ENCODE peak calls at places on chromosome 15, in four cellular contexts. X, E, L and B are unnamed samples.

GRCh38 chr15:82143390-82144047 is 97.7 kb upstream of the MEX3B start:
- DNase-seq in X (no peak), L (no peak), E (no peak), B (peak)

GRCh38 chr15:87287156-87287555 is 969.4 kb downstream of the NTRK3 start:
- DNase-seq in L (no peak), E (no peak), X (no peak), B (no peak)

GRCh38 chr15:98789020-98789419 is 140.7 kb downstream of the IGF1R start:
- DNase-seq in X (no peak), E (no peak), L (no peak), B (no peak)

GRCh38 chr15:85764649-85765277 is 30.0 kb downstream of the KLHL25 start:
- DNase-seq in X (no peak), L (no peak), E (no peak), B (no peak)

GRCh38 chr15:45205192-45205591 is 17.4 kb upstream of the SHF start:
- DNase-seq in L (no peak), E (peak), X (peak), B (peak)

GRCh38 chr15:40338921-40339620 is 1.7 kb downstream of the CCDC9B start:
- DNase-seq in X (peak), L (no peak), E (no peak), B (no peak)

GRCh38 chr15:90114451-90114901 is 12.2 kb upstream of the IDH2 start:
- DNase-seq in E (no peak), L (no peak), X (no peak), B (peak)

GRCh38 chr15:40754574-40754882 is 526 bp downstream of the RMDN3 start:
- DNase-seq in X (no peak), L (no peak), E (no peak), B (no peak)

GRCh38 chr15:94403246-94403824 is 172.0 kb downstream of the MCTP2 start:
- DNase-seq in L (no peak), X (no peak), E (no peak), B (no peak)

GRCh38 chr15:55743615-55743978 is 645 bp upstream of the PRTG start:
- DNase-seq in L (no peak), X (no peak), E (no peak), B (no peak)

GRCh38 chr15:81068516-81068915 is 65.6 kb upstream of the CFAP161 start:
- DNase-seq in L (no peak), E (no peak), X (no peak), B (no peak)
- TF ChIP-seq GABPA in L (no peak), E (no peak), X (no peak), B (no peak)

DNA sequence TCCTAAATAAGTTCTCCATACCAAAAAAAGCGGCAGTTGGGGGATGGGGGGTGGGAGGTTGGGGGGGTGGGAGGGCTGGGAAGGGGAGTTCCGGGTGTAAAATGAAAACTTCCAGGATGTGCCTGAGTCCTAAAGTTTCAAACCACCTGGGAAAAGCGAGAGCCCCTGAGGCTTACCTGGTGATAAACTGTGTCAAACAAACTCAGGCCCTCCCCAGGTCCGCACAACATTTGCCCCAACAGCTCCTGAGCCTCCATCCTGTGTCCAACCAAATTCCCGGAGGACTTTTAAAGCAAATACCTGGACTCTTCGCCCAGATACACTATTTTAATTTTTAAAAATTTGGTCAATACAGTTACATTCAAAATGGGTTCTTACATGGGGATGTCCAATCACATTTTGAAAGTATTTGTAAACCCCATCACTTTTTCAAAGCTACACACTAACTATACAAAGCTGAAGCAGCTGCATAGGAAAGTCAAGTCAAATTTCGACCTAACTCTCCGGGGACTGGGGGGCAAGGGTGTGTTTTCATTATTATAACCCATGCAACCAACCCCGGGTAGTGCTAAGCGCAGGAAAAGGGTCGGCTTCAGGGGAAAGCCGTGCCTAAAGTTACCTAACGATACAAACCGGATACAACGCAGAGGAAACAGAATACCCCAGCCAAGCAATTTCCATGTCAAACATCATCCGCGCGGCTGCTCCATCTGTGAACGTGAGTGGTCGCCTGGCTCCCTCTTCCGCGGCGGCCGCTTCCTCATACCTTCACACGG is 680 bp upstream of the FOXB1 start:
- DNase-seq in X (no peak), L (no peak), E (no peak), B (no peak)
- TF ChIP-seq EZH2 in X (no peak), L (no peak), E (no peak), B (no peak)

GRCh38 chr15:78054971-78055370 is 22.5 kb downstream of the TBC1D2B start:
- DNase-seq in X (no peak), L (no peak), E (no peak), B (no peak)

GRCh38 chr15:78057803-78058202 is 19.7 kb downstream of the TBC1D2B start:
- DNase-seq in E (no peak), X (no peak), L (no peak), B (no peak)

GRCh38 chr15:78054518-78054917 is 23.0 kb downstream of the TBC1D2B start:
- DNase-seq in X (no peak), L (no peak), E (no peak), B (no peak)

GRCh38 chr15:78056714-78057269 is 20.7 kb downstream of the TBC1D2B start:
- DNase-seq in L (no peak), X (no peak), E (no peak), B (no peak)

GRCh38 chr15:78055923-78056713 is 21.4 kb downstream of the TBC1D2B start:
- DNase-seq in L (no peak), E (no peak), X (peak), B (no peak)
- TF ChIP-seq GABPA in L (no peak), E (no peak), X (no peak), B (no peak)

GRCh38 chr15:80834402-80834801 is 55.2 kb downstream of the CEMIP start:
- DNase-seq in E (no peak), X (no peak), L (no peak), B (no peak)
- TF ChIP-seq EZH2 in E (no peak), X (no peak), L (no peak), B (no peak)

GRCh38 chr15:48796930-48797329 is 13.9 kb downstream of the CEP152 start:
- DNase-seq in X (no peak), L (no peak), E (peak), B (no peak)
- TF ChIP-seq GABPA in X (no peak), L (no peak), E (no peak), B (no peak)

DNA sequence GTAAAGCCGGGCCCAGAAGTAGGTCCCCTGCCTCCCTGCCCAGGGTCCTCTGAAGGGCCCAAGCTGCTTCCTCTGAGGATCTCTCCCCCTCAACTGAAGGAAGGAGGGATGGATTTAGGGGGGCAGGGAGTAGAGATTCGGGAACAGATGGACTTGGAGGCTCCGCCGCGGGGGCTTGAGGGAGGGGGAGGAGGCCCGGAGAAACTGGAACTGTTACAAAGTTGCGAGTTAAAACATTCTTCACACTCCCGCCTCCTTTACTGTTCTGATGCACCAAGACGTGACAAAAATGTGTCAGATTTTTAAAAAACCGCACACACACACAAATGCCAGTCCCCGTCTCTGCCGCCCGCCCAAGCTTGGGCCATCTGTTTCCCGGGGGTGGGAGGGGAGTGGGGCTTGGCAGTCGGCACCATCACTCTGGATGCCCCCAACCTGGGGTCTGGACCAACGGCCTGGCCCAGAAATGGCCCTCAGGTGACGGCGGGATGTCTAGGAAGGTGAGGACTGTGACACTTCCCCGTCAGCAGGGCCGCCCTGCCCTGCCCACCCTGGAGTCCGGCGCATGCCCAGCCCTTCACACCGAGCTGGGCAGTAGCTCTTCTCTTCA is 25.0 kb upstream of the LINGO1 start:
- DNase-seq in X (no peak), L (no peak), E (no peak), B (no peak)
- TF ChIP-seq EZH2 in X (no peak), L (no peak), E (no peak), B (no peak)

GRCh38 chr15:73822998-73823397 is 50.4 kb upstream of the TBC1D21 start:
- DNase-seq in X (no peak), E (no peak), L (no peak), B (no peak)
- TF ChIP-seq GABPA in X (no peak), E (no peak), L (no peak), B (peak)

GRCh38 chr15:42085236-42085605 is 9.1 kb downstream of the PLA2G4D start:
- DNase-seq in L (no peak), E (no peak), X (no peak), B (no peak)
- TF ChIP-seq EZH2 in L (no peak), E (no peak), X (no peak), B (no peak)

GRCh38 chr15:42282926-42283325 is 9.7 kb upstream of the TMEM87A start:
- DNase-seq in X (no peak), E (no peak), L (no peak), B (no peak)

GRCh38 chr15:42284551-42284950 is 11.3 kb upstream of the TMEM87A start:
- DNase-seq in L (no peak), X (no peak), E (no peak), B (no peak)

GRCh38 chr15:42283671-42284070 is 10.4 kb upstream of the TMEM87A start:
- DNase-seq in X (no peak), L (no peak), E (no peak), B (no peak)

GRCh38 chr15:42285042-42285441 is 11.8 kb upstream of the TMEM87A start:
- DNase-seq in E (no peak), X (no peak), L (no peak), B (no peak)

GRCh38 chr15:42282344-42282743 is 9.1 kb upstream of the TMEM87A start:
- DNase-seq in L (no peak), E (no peak), X (no peak), B (no peak)
- TF ChIP-seq GABPA in L (no peak), E (no peak), X (no peak), B (no peak)